ENCODE peak calls at places on chromosomes 3 and 15, in ten cellular contexts. One of them, this sample, is unnamed.

GRCh38 chr3:71955549-71956373 is 170.8 kb upstream of the PROK2 start:
- DNase-seq in WTC11: peak
- DNase-seq in retinal pigment epithelial cell: peak
- DNase-seq in H9: peak
- DNase-seq in HFF-Myc: peak
- DNase-seq in uterus: peak
- DNase-seq in NB4: peak
- DNase-seq in heart right ventricle: peak
- DNase-seq in RWPE1: peak
- DNase-seq in foreskin fibroblast: peak
- DNase-seq in this sample: peak

GRCh38 chr3:195270350-195271115 is 426 bp downstream of the XXYLT1 start:
- DNase-seq in H9: peak
- DNase-seq in RWPE1: peak
- DNase-seq in WTC11: peak
- DNase-seq in retinal pigment epithelial cell: no peak
- DNase-seq in HFF-Myc: no peak
- DNase-seq in heart right ventricle: peak
- DNase-seq in uterus: no peak
- DNase-seq in foreskin fibroblast: peak
- DNase-seq in NB4: peak
- DNase-seq in this sample: no peak

GRCh38 chr15:69730281-69731235 is 277.9 kb downstream of the RPLP1 start:
- DNase-seq in retinal pigment epithelial cell: no peak
- DNase-seq in RWPE1: no peak
- DNase-seq in foreskin fibroblast: no peak
- DNase-seq in HFF-Myc: no peak
- DNase-seq in WTC11: no peak
- DNase-seq in NB4: no peak
- DNase-seq in heart right ventricle: no peak
- DNase-seq in H9: no peak
- DNase-seq in uterus: no peak
- DNase-seq in this sample: no peak

GRCh38 chr15:69319384-69320375 is 21.0 kb downstream of the PAQR5 start:
- DNase-seq in NB4: no peak
- DNase-seq in retinal pigment epithelial cell: no peak
- DNase-seq in foreskin fibroblast: no peak
- DNase-seq in HFF-Myc: no peak
- DNase-seq in RWPE1: no peak
- DNase-seq in H9: no peak
- DNase-seq in heart right ventricle: no peak
- DNase-seq in uterus: no peak
- DNase-seq in WTC11: no peak
- DNase-seq in this sample: no peak

GRCh38 chr3:15102256-15102655 is 3.3 kb upstream of the RBSN start:
- DNase-seq in uterus: peak
- DNase-seq in RWPE1: peak
- DNase-seq in H9: no peak
- DNase-seq in heart right ventricle: peak
- DNase-seq in HFF-Myc: no peak
- DNase-seq in foreskin fibroblast: no peak
- DNase-seq in NB4: no peak
- DNase-seq in WTC11: no peak
- DNase-seq in retinal pigment epithelial cell: no peak
- DNase-seq in this sample: no peak

GRCh38 chr15:25804451-25804850 is 58.7 kb downstream of the ATP10A start:
- DNase-seq in uterus: no peak
- DNase-seq in HFF-Myc: no peak
- DNase-seq in heart right ventricle: no peak
- DNase-seq in NB4: no peak
- DNase-seq in RWPE1: no peak
- DNase-seq in WTC11: no peak
- DNase-seq in H9: no peak
- DNase-seq in retinal pigment epithelial cell: no peak
- DNase-seq in foreskin fibroblast: no peak
- DNase-seq in this sample: no peak

GRCh38 chr3:172189987-172190603 is 150.7 kb downstream of the FNDC3B start:
- DNase-seq in heart right ventricle: no peak
- DNase-seq in retinal pigment epithelial cell: no peak
- DNase-seq in WTC11: no peak
- DNase-seq in HFF-Myc: no peak
- DNase-seq in H9: no peak
- DNase-seq in NB4: no peak
- DNase-seq in foreskin fibroblast: peak
- DNase-seq in uterus: no peak
- DNase-seq in RWPE1: no peak
- DNase-seq in this sample: no peak

GRCh38 chr3:139292192-139292591 is 51.6 kb upstream of the MRPS22 start:
- DNase-seq in foreskin fibroblast: peak
- DNase-seq in HFF-Myc: no peak
- DNase-seq in WTC11: no peak
- DNase-seq in uterus: no peak
- DNase-seq in retinal pigment epithelial cell: no peak
- DNase-seq in RWPE1: no peak
- DNase-seq in H9: no peak
- DNase-seq in heart right ventricle: no peak
- DNase-seq in NB4: no peak
- DNase-seq in this sample: no peak

GRCh38 chr3:49930922-49931321 is 1.3 kb upstream of the MON1A start:
- DNase-seq in HFF-Myc: no peak
- DNase-seq in uterus: no peak
- DNase-seq in retinal pigment epithelial cell: no peak
- DNase-seq in H9: peak
- DNase-seq in RWPE1: no peak
- DNase-seq in heart right ventricle: no peak
- DNase-seq in NB4: peak
- DNase-seq in foreskin fibroblast: no peak
- DNase-seq in WTC11: peak
- DNase-seq in this sample: no peak

GRCh38 chr15:85598718-85599398 is 195.9 kb downstream of the KLHL25 start:
- DNase-seq in WTC11: no peak
- DNase-seq in H9: no peak
- DNase-seq in foreskin fibroblast: no peak
- DNase-seq in RWPE1: no peak
- DNase-seq in retinal pigment epithelial cell: no peak
- DNase-seq in HFF-Myc: no peak
- DNase-seq in NB4: no peak
- DNase-seq in heart right ventricle: no peak
- DNase-seq in uterus: no peak
- DNase-seq in this sample: no peak

GRCh38 chr3:188037116-188037718 is 116.7 kb upstream of the LPP start:
- DNase-seq in WTC11: no peak
- DNase-seq in H9: peak
- DNase-seq in RWPE1: no peak
- DNase-seq in foreskin fibroblast: no peak
- DNase-seq in HFF-Myc: no peak
- DNase-seq in uterus: no peak
- DNase-seq in retinal pigment epithelial cell: no peak
- DNase-seq in NB4: no peak
- DNase-seq in heart right ventricle: peak
- DNase-seq in this sample: peak
- TF ChIP-seq CTCF in WTC11: no peak
- TF ChIP-seq CTCF in H9: peak
- TF ChIP-seq CTCF in RWPE1: no peak
- TF ChIP-seq CTCF in foreskin fibroblast: peak
- TF ChIP-seq CTCF in HFF-Myc: peak
- TF ChIP-seq CTCF in uterus: peak
- TF ChIP-seq CTCF in retinal pigment epithelial cell: peak
- TF ChIP-seq CTCF in NB4: no peak
- TF ChIP-seq CTCF in heart right ventricle: peak
- TF ChIP-seq CTCF in this sample: peak

DNA sequence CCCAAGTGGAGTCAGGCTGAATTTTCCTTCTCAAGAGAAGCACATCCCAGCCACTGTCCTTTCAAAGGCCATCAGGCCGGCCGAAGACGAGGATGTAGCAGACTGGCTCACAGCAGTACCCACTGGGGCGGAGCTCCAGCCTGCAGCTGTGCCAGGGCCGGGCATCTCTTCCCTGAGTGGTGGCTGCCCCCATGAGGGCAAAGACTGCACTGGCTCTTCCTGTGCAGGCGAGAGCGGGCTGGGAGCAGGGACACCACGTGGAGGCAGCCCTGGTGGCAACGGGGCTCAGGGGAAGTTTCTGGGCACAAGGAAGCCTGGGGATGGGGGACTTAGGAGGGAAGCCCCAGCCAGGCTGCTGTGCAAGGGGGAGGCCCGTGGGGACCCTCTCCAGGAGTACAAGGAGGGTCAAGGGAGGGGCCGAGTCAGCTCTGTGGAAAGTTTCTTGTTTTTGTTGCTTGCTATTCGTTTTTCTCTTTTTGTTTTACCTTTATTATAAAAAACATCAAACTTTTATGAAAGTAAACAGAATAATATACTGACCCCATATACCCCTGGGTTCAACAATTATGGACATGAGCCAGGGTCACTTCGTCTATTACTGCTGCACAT is 66.1 kb downstream of the RPN1 start:
- DNase-seq in foreskin fibroblast: peak
- DNase-seq in heart right ventricle: peak
- DNase-seq in uterus: peak
- DNase-seq in H9: peak
- DNase-seq in NB4: peak
- DNase-seq in HFF-Myc: peak
- DNase-seq in WTC11: peak
- DNase-seq in retinal pigment epithelial cell: no peak
- DNase-seq in RWPE1: peak
- DNase-seq in this sample: peak
- TF ChIP-seq CTCF in foreskin fibroblast: peak
- TF ChIP-seq CTCF in heart right ventricle: peak
- TF ChIP-seq CTCF in uterus: peak
- TF ChIP-seq CTCF in H9: peak
- TF ChIP-seq CTCF in NB4: peak
- TF ChIP-seq CTCF in HFF-Myc: peak
- TF ChIP-seq CTCF in WTC11: peak
- TF ChIP-seq CTCF in retinal pigment epithelial cell: peak
- TF ChIP-seq CTCF in RWPE1: peak
- TF ChIP-seq CTCF in this sample: peak

GRCh38 chr3:186931487-186932280 is 1.4 kb downstream of the ST6GAL1 start:
- DNase-seq in HFF-Myc: peak
- DNase-seq in uterus: peak
- DNase-seq in H9: peak
- DNase-seq in foreskin fibroblast: peak
- DNase-seq in retinal pigment epithelial cell: no peak
- DNase-seq in heart right ventricle: peak
- DNase-seq in NB4: peak
- DNase-seq in RWPE1: no peak
- DNase-seq in WTC11: peak
- DNase-seq in this sample: no peak

GRCh38 chr3:186929676-186930075 is 650 bp upstream of the ST6GAL1 start:
- DNase-seq in WTC11: no peak
- DNase-seq in retinal pigment epithelial cell: no peak
- DNase-seq in heart right ventricle: no peak
- DNase-seq in HFF-Myc: no peak
- DNase-seq in uterus: no peak
- DNase-seq in foreskin fibroblast: no peak
- DNase-seq in H9: no peak
- DNase-seq in RWPE1: no peak
- DNase-seq in NB4: no peak
- DNase-seq in this sample: no peak

GRCh38 chr3:186932281-186933181 is 2.2 kb downstream of the ST6GAL1 start:
- DNase-seq in heart right ventricle: peak
- DNase-seq in NB4: no peak
- DNase-seq in HFF-Myc: no peak
- DNase-seq in H9: no peak
- DNase-seq in retinal pigment epithelial cell: no peak
- DNase-seq in RWPE1: no peak
- DNase-seq in uterus: no peak
- DNase-seq in WTC11: no peak
- DNase-seq in foreskin fibroblast: no peak
- DNase-seq in this sample: no peak

GRCh38 chr3:186930143-186930638 is at the start of gene ST6GAL1:
- DNase-seq in retinal pigment epithelial cell: no peak
- DNase-seq in foreskin fibroblast: peak
- DNase-seq in NB4: peak
- DNase-seq in WTC11: peak
- DNase-seq in HFF-Myc: peak
- DNase-seq in RWPE1: no peak
- DNase-seq in heart right ventricle: peak
- DNase-seq in H9: peak
- DNase-seq in uterus: peak
- DNase-seq in this sample: no peak

DNA sequence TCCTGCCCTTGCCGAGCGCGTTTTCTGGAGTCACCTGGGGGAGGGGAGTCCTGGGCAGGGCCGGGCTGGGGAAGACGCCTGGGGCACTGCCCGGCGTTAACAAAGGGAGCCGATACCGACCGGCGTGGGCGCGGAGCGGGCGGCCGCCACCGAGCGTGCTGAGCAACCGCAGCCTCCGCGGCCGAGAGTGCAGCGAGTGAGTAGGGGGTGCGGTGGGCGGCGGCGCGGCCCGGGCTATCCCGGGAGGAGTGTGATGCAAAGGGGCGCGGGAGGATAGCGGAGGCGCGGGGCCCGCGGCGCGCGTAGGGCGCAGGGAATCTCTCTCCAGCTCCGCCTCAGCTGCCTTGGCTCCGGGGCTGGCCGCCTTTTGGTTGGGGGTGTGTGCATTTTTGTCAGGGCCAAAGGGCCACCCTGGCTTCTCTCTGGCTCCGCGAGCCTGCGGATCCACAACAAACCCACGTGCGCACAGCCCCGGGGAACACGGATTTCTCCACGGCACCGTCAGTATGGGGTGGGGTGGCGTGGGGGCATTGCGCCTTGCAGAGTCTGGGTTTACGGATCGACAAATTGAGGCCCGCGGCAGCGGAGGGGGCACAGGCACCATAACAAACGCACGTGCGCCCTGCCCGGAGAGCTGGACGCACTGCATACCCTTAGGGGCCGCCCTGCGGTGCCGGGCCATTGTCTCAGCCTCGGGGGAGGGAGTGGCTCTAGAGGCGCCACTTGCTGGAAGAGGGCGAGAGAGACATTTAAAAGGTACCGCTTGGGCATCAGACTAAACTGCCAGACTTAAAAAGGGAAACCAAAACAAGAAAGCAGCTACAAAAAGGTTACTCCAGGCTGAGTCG is 537 bp downstream of the ST6GAL1 start:
- DNase-seq in WTC11: peak
- DNase-seq in HFF-Myc: peak
- DNase-seq in RWPE1: no peak
- DNase-seq in retinal pigment epithelial cell: no peak
- DNase-seq in heart right ventricle: peak
- DNase-seq in foreskin fibroblast: peak
- DNase-seq in H9: peak
- DNase-seq in uterus: peak
- DNase-seq in NB4: peak
- DNase-seq in this sample: no peak
- TF ChIP-seq CTCF in WTC11: no peak
- TF ChIP-seq CTCF in HFF-Myc: peak
- TF ChIP-seq CTCF in RWPE1: peak
- TF ChIP-seq CTCF in retinal pigment epithelial cell: no peak
- TF ChIP-seq CTCF in heart right ventricle: peak
- TF ChIP-seq CTCF in foreskin fibroblast: no peak
- TF ChIP-seq CTCF in H9: peak
- TF ChIP-seq CTCF in uterus: no peak
- TF ChIP-seq CTCF in NB4: peak
- TF ChIP-seq CTCF in this sample: no peak

DNA sequence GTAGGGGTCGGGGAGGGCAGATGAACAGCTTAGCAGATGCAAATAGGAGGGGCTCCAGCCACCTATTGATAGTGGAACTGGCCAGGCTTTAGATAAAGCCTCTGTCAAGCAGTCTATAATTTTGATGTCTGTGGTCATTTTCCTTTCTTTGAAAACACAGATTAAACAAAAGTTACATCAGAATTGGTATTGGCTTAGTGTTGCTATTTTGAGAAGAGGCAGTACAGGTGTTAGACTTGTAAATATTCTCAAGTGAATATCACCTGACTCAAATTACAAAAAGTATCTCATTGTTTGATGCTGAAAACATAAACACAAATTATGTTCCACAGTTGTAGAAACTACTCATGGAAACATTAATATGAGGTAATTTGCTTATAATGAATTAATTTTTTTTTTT is 18.1 kb downstream of the GHRL start:
- DNase-seq in WTC11: no peak
- DNase-seq in uterus: no peak
- DNase-seq in heart right ventricle: no peak
- DNase-seq in HFF-Myc: no peak
- DNase-seq in retinal pigment epithelial cell: no peak
- DNase-seq in H9: no peak
- DNase-seq in NB4: no peak
- DNase-seq in foreskin fibroblast: no peak
- DNase-seq in RWPE1: no peak
- DNase-seq in this sample: no peak
- TF ChIP-seq CTCF in WTC11: no peak
- TF ChIP-seq CTCF in uterus: no peak
- TF ChIP-seq CTCF in heart right ventricle: no peak
- TF ChIP-seq CTCF in HFF-Myc: no peak
- TF ChIP-seq CTCF in retinal pigment epithelial cell: no peak
- TF ChIP-seq CTCF in H9: no peak
- TF ChIP-seq CTCF in NB4: no peak
- TF ChIP-seq CTCF in foreskin fibroblast: no peak
- TF ChIP-seq CTCF in RWPE1: no peak
- TF ChIP-seq CTCF in this sample: no peak

This sample was measured in AG09319.